ENCODE peak calls at places on chromosomes 2 and 18, in nine cellular contexts. I is osteoblast; R is IMR-90; O is AG09309; F is lower leg skin; S is astrocyte of the spinal cord; M is stomach; C is CD8-positive, alpha-beta T cell; P is cardiac muscle cell. G is an unnamed sample.

GRCh38 chr2:43220229-43220981 is 6.0 kb downstream of the ZFP36L2 start:
- DNase-seq in M (no peak), S (no peak), I (peak), O (no peak), P (no peak), F (no peak), R (peak), C (no peak), G (no peak)

GRCh38 chr2:99615247-99615771 is 125.5 kb upstream of the REV1 start:
- DNase-seq in C (no peak), P (no peak), S (no peak), I (no peak), M (no peak), O (no peak), R (no peak), F (no peak), G (no peak)

GRCh38 chr2:6773694-6774044 is 92.0 kb downstream of the CMPK2 start:
- DNase-seq in F (no peak), P (no peak), S (no peak), R (no peak), C (no peak), I (no peak), O (no peak), M (no peak), G (no peak)

GRCh38 chr2:165697727-165698620 is 96.1 kb downstream of the GALNT3 start:
- DNase-seq in C (no peak), F (no peak), P (no peak), M (no peak), S (no peak), I (no peak), O (no peak), R (no peak), G (no peak)

GRCh38 chr18:46401486-46402115 is 255.4 kb downstream of the LOXHD1 start:
- DNase-seq in I (no peak), R (no peak), S (no peak), M (no peak), C (no peak), P (no peak), F (no peak), O (no peak), G (no peak)

GRCh38 chr2:135030826-135031225 is 16.4 kb downstream of the MAP3K19 start:
- DNase-seq in S (peak), R (peak), F (no peak), M (no peak), C (no peak), P (peak), O (no peak), I (peak), G (no peak)

GRCh38 chr2:216083464-216084279 is 2.0 kb downstream of the TMEM169 start:
- DNase-seq in O (peak), F (no peak), S (peak), M (no peak), R (peak), P (no peak), C (no peak), I (peak), G (peak)

GRCh38 chr18:12863687-12864086 is 20.4 kb downstream of the PTPN2 start:
- DNase-seq in R (peak), C (no peak), I (peak), O (no peak), F (no peak), M (no peak), S (no peak), P (no peak), G (no peak)

GRCh38 chr2:227889336-227889735 is 17.9 kb downstream of the DAW1 start:
- DNase-seq in M (no peak), R (no peak), P (no peak), I (no peak), S (no peak), C (no peak), F (no peak), O (no peak), G (no peak)

GRCh38 chr2:200425026-200425821 is 84.6 kb downstream of the KCTD18 start:
- DNase-seq in S (no peak), I (no peak), C (no peak), R (no peak), F (no peak), O (no peak), P (no peak), M (no peak), G (no peak)

GRCh38 chr2:200423552-200423951 is 86.3 kb downstream of the KCTD18 start:
- DNase-seq in I (no peak), S (no peak), P (no peak), M (no peak), F (no peak), C (no peak), R (no peak), O (no peak), G (no peak)

GRCh38 chr2:200421270-200421669 is 88.6 kb downstream of the KCTD18 start:
- DNase-seq in S (no peak), R (no peak), M (no peak), F (no peak), I (no peak), C (no peak), O (no peak), P (no peak), G (no peak)

GRCh38 chr2:200422071-200422470 is 87.8 kb downstream of the KCTD18 start:
- DNase-seq in M (no peak), R (no peak), I (no peak), P (no peak), F (no peak), C (no peak), O (no peak), S (no peak), G (no peak)

DNA sequence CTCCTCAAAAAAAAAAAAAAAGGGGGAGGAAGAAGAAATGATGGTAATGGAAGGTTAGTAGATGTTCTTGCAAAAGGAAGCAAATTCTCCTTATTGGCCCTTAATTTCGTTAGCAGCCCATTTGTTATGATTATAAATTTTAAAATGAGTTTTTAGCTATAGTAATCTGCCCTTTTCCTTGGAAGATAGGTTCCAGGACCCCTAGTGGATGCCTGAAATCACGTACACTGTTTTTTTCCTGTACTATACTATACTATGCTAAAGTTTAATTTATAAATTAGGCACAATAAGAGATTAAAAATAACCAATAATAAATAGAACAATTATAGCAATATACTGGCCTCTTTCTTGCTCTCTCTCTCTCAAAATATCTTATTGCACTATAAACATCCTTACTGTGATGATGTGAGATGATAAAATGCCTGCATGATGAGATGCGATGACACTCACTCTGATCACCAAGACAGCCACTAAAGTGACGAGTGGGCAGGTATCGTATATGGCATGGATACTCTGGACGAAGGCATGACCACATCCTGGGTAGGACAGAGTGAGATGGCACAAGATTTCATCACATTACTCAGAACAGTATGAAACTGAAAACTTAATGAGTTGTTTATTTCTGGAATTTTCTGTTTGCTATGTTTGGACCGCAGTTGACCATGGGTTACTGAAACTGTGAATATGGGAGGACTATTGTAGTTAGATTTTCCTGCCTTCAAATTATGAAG is 87.2 kb downstream of the KCTD18 start:
- DNase-seq in M (no peak), R (no peak), C (no peak), O (no peak), P (no peak), F (no peak), S (no peak), I (no peak), G (no peak)
- TF ChIP-seq CTCF in M (no peak), R (peak), C (no peak), O (peak), P (no peak), F (no peak), S (peak), I (peak), G (no peak)

GRCh38 chr2:36137612-36138011 is 218.0 kb upstream of the CRIM1 start:
- DNase-seq in P (no peak), O (no peak), C (no peak), F (no peak), I (no peak), M (no peak), S (no peak), R (no peak), G (no peak)
- H3K4me3 ChIP-seq in P (no peak), O (no peak), C (no peak), F (no peak), I (no peak), M (no peak), S (no peak), R (no peak), G (no peak)

GRCh38 chr2:12202702-12203101 is 456.3 kb downstream of the LPIN1 start:
- DNase-seq in M (no peak), F (no peak), R (peak), O (no peak), I (no peak), P (no peak), C (no peak), S (peak), G (no peak)
- TF ChIP-seq CTCF in M (no peak), F (no peak), R (no peak), O (no peak), I (no peak), P (peak), C (no peak), S (no peak), G (no peak)

GRCh38 chr2:27322301-27322765 is 564 bp downstream of the MPV17 start:
- DNase-seq in R (peak), P (no peak), M (no peak), F (no peak), S (no peak), I (peak), C (no peak), O (no peak), G (no peak)

GRCh38 chr2:27324720-27325119 is 1.8 kb upstream of the MPV17 start:
- DNase-seq in S (no peak), M (no peak), O (no peak), C (no peak), F (no peak), P (no peak), R (no peak), I (peak), G (no peak)

GRCh38 chr2:27322766-27323591 is at the start of gene MPV17:
- DNase-seq in S (peak), R (peak), O (peak), C (peak), M (peak), P (peak), F (peak), I (peak), G (peak)

GRCh38 chr2:27323592-27324285 is 842 bp upstream of the MPV17 start:
- DNase-seq in S (no peak), M (no peak), C (no peak), O (no peak), I (peak), F (no peak), P (no peak), R (no peak), G (no peak)

DNA sequence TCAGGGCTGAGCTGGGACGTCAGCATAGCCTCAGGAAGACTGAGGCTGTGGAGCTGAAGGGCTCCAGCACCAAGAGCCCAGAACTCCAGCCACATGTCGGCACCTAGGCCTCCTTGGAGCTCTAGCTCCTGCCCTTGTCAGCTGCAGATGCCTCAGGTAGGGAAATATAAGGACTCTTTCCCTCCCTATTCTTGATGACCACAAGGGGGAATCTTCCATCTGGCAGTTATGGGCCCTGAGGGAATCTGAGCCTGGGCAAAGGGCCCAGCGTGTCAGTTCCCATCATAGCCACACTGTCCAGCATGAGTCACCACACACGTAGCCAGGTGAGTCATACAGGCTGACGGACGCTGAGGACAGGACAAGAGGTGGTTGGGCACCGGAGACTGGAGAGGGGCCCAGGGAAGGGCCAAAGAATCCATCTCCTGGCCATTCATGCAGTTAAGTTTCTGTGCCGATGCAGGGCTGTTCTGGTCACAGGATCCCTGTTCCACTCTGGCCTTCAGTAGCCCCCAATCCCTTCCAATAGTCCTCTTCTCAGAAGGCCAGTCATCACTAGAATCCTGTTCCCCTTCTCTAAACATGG is 1.8 kb downstream of the MPV17 start:
- DNase-seq in P (no peak), M (peak), F (no peak), C (no peak), R (peak), O (peak), I (peak), S (peak), G (peak)
- H3K4me3 ChIP-seq in P (no peak), M (no peak), F (no peak), C (no peak), R (peak), O (no peak), I (peak), S (no peak), G (no peak)

GRCh38 chr2:209940923-209941322 is 61.5 kb upstream of the RPE start:
- DNase-seq in P (no peak), R (no peak), S (no peak), C (no peak), O (no peak), M (no peak), I (no peak), F (no peak), G (no peak)

GRCh38 chr2:209938906-209939305 is 63.5 kb upstream of the RPE start:
- DNase-seq in R (no peak), S (no peak), I (no peak), P (no peak), C (no peak), F (no peak), O (no peak), M (no peak), G (no peak)

GRCh38 chr2:209937893-209938292 is 64.5 kb upstream of the RPE start:
- DNase-seq in R (no peak), O (no peak), F (no peak), P (no peak), C (no peak), M (no peak), S (peak), I (no peak), G (no peak)

GRCh38 chr2:209933499-209934458 is 68.7 kb upstream of the RPE start:
- DNase-seq in O (peak), M (peak), C (no peak), I (peak), P (no peak), F (no peak), S (peak), R (peak), G (no peak)

DNA sequence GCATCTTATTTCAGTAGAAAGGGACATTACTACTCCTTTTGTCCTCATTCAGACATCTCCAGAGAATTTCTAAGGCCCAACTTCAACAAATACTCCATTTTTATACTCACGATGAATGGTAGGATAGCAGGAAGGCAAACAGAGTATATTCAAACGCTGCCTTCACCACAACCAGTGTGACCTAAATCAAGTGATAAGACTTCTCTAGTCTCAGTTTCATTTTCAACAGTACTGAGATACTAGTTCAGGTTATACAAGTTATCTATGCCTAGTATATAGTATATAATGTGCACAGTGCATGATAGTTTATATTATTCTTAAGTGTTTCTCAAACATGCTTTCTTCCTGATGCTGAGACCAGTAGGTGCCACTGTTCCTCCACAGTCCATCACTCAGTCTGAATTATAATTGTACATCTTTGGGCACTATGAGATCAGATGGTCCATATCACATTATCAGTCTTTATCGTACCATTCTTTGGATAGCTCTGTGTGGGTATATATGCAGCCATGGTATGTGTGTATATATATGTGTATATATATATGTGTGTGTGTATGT is 66.3 kb upstream of the RPE start:
- DNase-seq in O (no peak), R (no peak), F (no peak), P (no peak), I (no peak), C (no peak), M (no peak), S (peak), G (no peak)
- TF ChIP-seq CTCF in O (no peak), R (peak), F (no peak), P (no peak), I (no peak), C (no peak), M (no peak), S (peak), G (peak)

DNA sequence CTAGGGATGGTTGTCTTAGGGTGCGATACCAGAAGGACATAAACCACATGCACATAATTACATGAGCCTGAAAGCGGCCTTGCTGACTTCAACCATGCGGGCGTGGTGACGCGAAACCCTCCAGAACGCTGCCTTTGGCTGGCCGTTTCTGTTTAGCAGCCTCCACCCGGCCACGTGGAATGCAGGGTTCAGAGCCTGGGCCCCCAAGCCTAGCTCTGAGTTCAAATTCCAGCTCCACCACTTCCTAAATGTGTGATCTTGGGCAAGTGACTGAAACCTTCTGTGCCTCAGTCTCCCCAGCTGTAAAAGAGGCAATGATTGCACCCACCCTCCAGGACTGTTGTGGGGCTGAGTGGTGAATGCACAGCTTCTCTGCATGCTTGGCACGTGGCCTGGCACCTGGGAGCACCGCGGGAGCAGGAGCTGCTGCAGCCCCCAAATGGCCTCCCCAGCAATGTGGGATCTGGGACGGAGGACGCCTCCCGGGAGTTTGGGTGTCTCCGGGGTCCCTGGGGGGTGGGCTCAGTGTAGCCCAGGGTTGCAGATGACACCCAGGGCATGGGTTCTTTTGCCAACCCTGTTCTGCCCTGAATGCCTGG is 1.5 kb downstream of the KLHL30 start:
- DNase-seq in R (no peak), I (no peak), M (no peak), P (no peak), C (no peak), F (no peak), S (no peak), O (no peak), G (no peak)
- H3K4me3 ChIP-seq in R (no peak), I (no peak), M (no peak), P (no peak), C (no peak), F (no peak), S (no peak), O (no peak), G (no peak)

DNA sequence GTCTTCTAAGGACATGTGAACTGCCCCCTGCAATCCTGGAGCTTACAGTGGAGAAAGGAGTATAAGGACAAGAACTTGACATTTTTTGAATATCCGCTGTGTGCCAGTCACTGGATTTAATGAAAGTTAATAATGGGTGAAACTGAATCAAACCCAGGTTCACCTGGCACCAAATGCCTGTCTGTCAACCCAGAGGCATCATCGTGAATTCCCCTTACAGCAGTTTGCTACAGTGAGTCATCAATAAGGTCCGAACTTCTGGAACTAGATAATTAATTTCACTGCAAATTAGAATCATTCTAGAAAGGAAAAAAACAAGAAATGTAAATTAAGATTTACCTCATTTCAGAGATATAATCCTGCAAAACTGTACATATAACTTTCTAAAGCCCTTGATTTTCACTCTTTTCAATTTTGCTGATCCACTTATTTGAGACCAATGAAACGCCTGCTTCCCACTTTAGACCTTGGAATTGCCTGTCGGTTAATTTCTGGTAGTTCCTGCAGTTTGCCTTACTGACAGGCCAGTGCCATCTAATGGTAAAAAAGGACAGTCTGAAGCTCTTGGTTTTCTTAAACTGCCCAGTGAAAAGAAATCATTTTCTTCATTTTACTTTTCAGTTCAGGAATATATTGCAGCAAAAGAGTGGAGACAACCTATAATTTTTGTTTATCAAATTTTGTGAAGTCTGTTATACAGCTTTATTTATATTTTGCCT is 8.2 kb downstream of the DSG2 start:
- DNase-seq in C (no peak), S (peak), F (no peak), I (no peak), M (no peak), P (no peak), R (peak), O (no peak), G (no peak)
- TF ChIP-seq CTCF in C (no peak), S (peak), F (no peak), I (peak), M (no peak), P (peak), R (peak), O (no peak), G (peak)

DNA sequence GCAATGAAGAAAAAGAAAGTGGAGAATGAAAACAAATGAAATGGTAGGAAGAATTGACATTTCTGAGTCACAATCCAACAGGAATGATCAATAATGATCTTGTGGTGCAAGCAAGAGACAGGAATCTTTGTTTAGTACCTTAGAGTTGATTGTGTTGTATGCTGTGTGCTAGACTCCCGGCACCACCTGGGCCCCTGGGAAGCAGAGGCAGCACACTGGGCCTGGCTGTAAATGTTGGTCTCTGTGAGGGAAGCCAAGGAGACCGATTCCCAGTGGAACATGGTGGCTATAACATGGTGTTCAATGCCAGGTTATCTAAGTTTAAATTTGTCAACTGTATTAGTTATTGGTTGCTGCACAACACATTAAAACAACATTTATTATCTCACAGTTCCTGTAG is 9.8 kb upstream of the CWC22 start:
- DNase-seq in R (no peak), S (no peak), I (no peak), P (no peak), F (no peak), M (no peak), C (no peak), O (no peak), G (no peak)
- H3K4me3 ChIP-seq in R (no peak), S (no peak), I (no peak), P (no peak), F (no peak), M (no peak), C (no peak), O (no peak), G (no peak)